ENCODE peak calls at places on chromosomes 5 and 9, in seven cellular contexts. One of them, this sample, is unnamed.
A peak's percentile ranks its signal among the peaks of the same experiment; 100 is the strongest.

GRCh38 chr9:8074645-8075044 is 275.1 kb upstream of the DMAC1 start:
- DNase-seq in DND-41: no peak
- DNase-seq in GM13976: no peak
- DNase-seq in stimulated activated CD4-positive, alpha-beta T cell treated with anti-CD3 and anti-CD28 coated beads, Interleukin-15, amount 100 ng/mL, for 24 hours: no peak
- DNase-seq in heart right ventricle: no peak
- DNase-seq in NCI-H2171 treated with DMSO at 0.1 percent for 48 hours: no peak
- DNase-seq in CD8-positive, alpha-beta memory T cell: no peak
- DNase-seq in this sample: no peak

GRCh38 chr9:114272739-114273431 is 50.0 kb upstream of the ORM1 start:
- DNase-seq in CD8-positive, alpha-beta memory T cell: no peak
- DNase-seq in GM13976: no peak
- DNase-seq in DND-41: no peak
- DNase-seq in NCI-H2171 treated with DMSO at 0.1 percent for 48 hours: peak; percentile 81
- DNase-seq in stimulated activated CD4-positive, alpha-beta T cell treated with anti-CD3 and anti-CD28 coated beads, Interleukin-15, amount 100 ng/mL, for 24 hours: no peak
- DNase-seq in heart right ventricle: no peak
- DNase-seq in this sample: no peak

GRCh38 chr9:36765468-36766341 is 193.0 kb downstream of the MELK start:
- DNase-seq in stimulated activated CD4-positive, alpha-beta T cell treated with anti-CD3 and anti-CD28 coated beads, Interleukin-15, amount 100 ng/mL, for 24 hours: peak; percentile 92
- DNase-seq in NCI-H2171 treated with DMSO at 0.1 percent for 48 hours: peak; percentile 95
- DNase-seq in CD8-positive, alpha-beta memory T cell: peak; percentile 91
- DNase-seq in heart right ventricle: peak; percentile 38
- DNase-seq in GM13976: peak; percentile 98
- DNase-seq in DND-41: peak; percentile 49
- DNase-seq in this sample: peak; percentile 95

GRCh38 chr5:67166460-67166871 is 30.1 kb downstream of the CD180 start:
- DNase-seq in GM13976: peak; percentile 51
- DNase-seq in stimulated activated CD4-positive, alpha-beta T cell treated with anti-CD3 and anti-CD28 coated beads, Interleukin-15, amount 100 ng/mL, for 24 hours: peak; percentile 83
- DNase-seq in NCI-H2171 treated with DMSO at 0.1 percent for 48 hours: no peak
- DNase-seq in DND-41: peak; percentile 94
- DNase-seq in CD8-positive, alpha-beta memory T cell: peak; percentile 58
- DNase-seq in heart right ventricle: peak; percentile 50
- DNase-seq in this sample: peak; percentile 88

GRCh38 chr5:147509710-147510651 is at the start of gene DPYSL3:
- DNase-seq in CD8-positive, alpha-beta memory T cell: no peak
- DNase-seq in DND-41: no peak
- DNase-seq in GM13976: peak; percentile 21
- DNase-seq in NCI-H2171 treated with DMSO at 0.1 percent for 48 hours: peak; percentile 52
- DNase-seq in heart right ventricle: peak; percentile 70
- DNase-seq in stimulated activated CD4-positive, alpha-beta T cell treated with anti-CD3 and anti-CD28 coated beads, Interleukin-15, amount 100 ng/mL, for 24 hours: peak; percentile 8
- DNase-seq in this sample: no peak

GRCh38 chr5:167634432-167634831 is 657.0 kb upstream of the WWC1 start:
- DNase-seq in GM13976: no peak
- DNase-seq in stimulated activated CD4-positive, alpha-beta T cell treated with anti-CD3 and anti-CD28 coated beads, Interleukin-15, amount 100 ng/mL, for 24 hours: no peak
- DNase-seq in CD8-positive, alpha-beta memory T cell: no peak
- DNase-seq in DND-41: no peak
- DNase-seq in NCI-H2171 treated with DMSO at 0.1 percent for 48 hours: no peak
- DNase-seq in heart right ventricle: no peak
- DNase-seq in this sample: no peak

GRCh38 chr5:537621-538071 is 13.4 kb upstream of the SLC9A3 start:
- DNase-seq in NCI-H2171 treated with DMSO at 0.1 percent for 48 hours: no peak
- DNase-seq in stimulated activated CD4-positive, alpha-beta T cell treated with anti-CD3 and anti-CD28 coated beads, Interleukin-15, amount 100 ng/mL, for 24 hours: no peak
- DNase-seq in GM13976: no peak
- DNase-seq in CD8-positive, alpha-beta memory T cell: no peak
- DNase-seq in DND-41: no peak
- DNase-seq in heart right ventricle: no peak
- DNase-seq in this sample: no peak

GRCh38 chr5:13831236-13831810 is 113.2 kb downstream of the DNAH5 start:
- DNase-seq in GM13976: no peak
- DNase-seq in NCI-H2171 treated with DMSO at 0.1 percent for 48 hours: no peak
- DNase-seq in CD8-positive, alpha-beta memory T cell: no peak
- DNase-seq in DND-41: no peak
- DNase-seq in stimulated activated CD4-positive, alpha-beta T cell treated with anti-CD3 and anti-CD28 coated beads, Interleukin-15, amount 100 ng/mL, for 24 hours: no peak
- DNase-seq in heart right ventricle: no peak
- DNase-seq in this sample: no peak

GRCh38 chr5:14190194-14191164 is 47.3 kb downstream of the TRIO start:
- DNase-seq in GM13976: no peak
- DNase-seq in NCI-H2171 treated with DMSO at 0.1 percent for 48 hours: peak; percentile 70
- DNase-seq in DND-41: no peak
- DNase-seq in heart right ventricle: no peak
- DNase-seq in stimulated activated CD4-positive, alpha-beta T cell treated with anti-CD3 and anti-CD28 coated beads, Interleukin-15, amount 100 ng/mL, for 24 hours: no peak
- DNase-seq in CD8-positive, alpha-beta memory T cell: no peak
- DNase-seq in this sample: no peak

GRCh38 chr5:1173485-1174070 is 27.8 kb upstream of the SLC6A19 start:
- DNase-seq in heart right ventricle: no peak
- DNase-seq in CD8-positive, alpha-beta memory T cell: no peak
- DNase-seq in DND-41: no peak
- DNase-seq in GM13976: no peak
- DNase-seq in NCI-H2171 treated with DMSO at 0.1 percent for 48 hours: no peak
- DNase-seq in stimulated activated CD4-positive, alpha-beta T cell treated with anti-CD3 and anti-CD28 coated beads, Interleukin-15, amount 100 ng/mL, for 24 hours: no peak
- DNase-seq in this sample: no peak

GRCh38 chr9:102101723-102102122 is 363.3 kb upstream of the GRIN3A start:
- DNase-seq in heart right ventricle: no peak
- DNase-seq in stimulated activated CD4-positive, alpha-beta T cell treated with anti-CD3 and anti-CD28 coated beads, Interleukin-15, amount 100 ng/mL, for 24 hours: no peak
- DNase-seq in DND-41: no peak
- DNase-seq in CD8-positive, alpha-beta memory T cell: no peak
- DNase-seq in GM13976: no peak
- DNase-seq in NCI-H2171 treated with DMSO at 0.1 percent for 48 hours: no peak
- DNase-seq in this sample: no peak